ENCODE peak calls at places on chromosomes 12 and 14, in ten cellular contexts. K, I, R, S, U, P, B, Q, G and Z are unnamed samples. For H3K36me3, the result is how much of the 10 kb centered on the place peaks cover.

GRCh38 chr12:60724984-60725383 is 1129.2 kb downstream of the SLC16A7 start:
- DNase-seq in K (no peak), I (no peak), R (no peak), S (no peak), U (no peak), P (no peak), B (no peak), Q (no peak), G (no peak), Z (no peak)

GRCh38 chr14:102774391-102775153 is 2.7 kb upstream of the TRAF3 start:
- DNase-seq in K (peak), I (peak), R (no peak), S (peak), U (peak), P (no peak), B (peak), Q (peak), G (peak), Z (peak)

GRCh38 chr14:70744631-70745030 is 64.7 kb downstream of the MAP3K9 start:
- DNase-seq in K (no peak), I (no peak), R (no peak), S (no peak), U (no peak), P (no peak), B (no peak), Q (no peak), G (no peak), Z (no peak)

GRCh38 chr14:94801225-94801624 is 31.3 kb upstream of the GSC start:
- DNase-seq in K (no peak), I (no peak), R (no peak), S (no peak), U (no peak), P (no peak), B (no peak), Q (no peak), G (no peak), Z (no peak)

GRCh38 chr14:35068238-35069012 is 22.4 kb downstream of the FAM177A1 start:
- DNase-seq in K (peak), I (no peak), R (no peak), S (no peak), U (no peak), P (no peak), B (no peak), Q (no peak), G (peak), Z (peak)

GRCh38 chr12:896031-896430 is 53.5 kb downstream of the RAD52 start:
- DNase-seq in K (no peak), I (no peak), R (no peak), S (no peak), U (no peak), P (no peak), B (no peak), Q (no peak), G (no peak), Z (no peak)

GRCh38 chr14:68694516-68695235 is 98.2 kb downstream of the ZFP36L1 start:
- DNase-seq in K (no peak), I (peak), R (peak), S (no peak), U (no peak), P (no peak), B (no peak), Q (no peak), G (peak), Z (no peak)

GRCh38 chr12:130803707-130804106 is 35.3 kb downstream of the STX2 start:
- DNase-seq in K (no peak), I (no peak), R (no peak), S (no peak), U (no peak), P (no peak), B (no peak), Q (no peak), G (peak), Z (no peak)

GRCh38 chr14:32590157-32590556 is 261.1 kb downstream of the AKAP6 start:
- DNase-seq in K (no peak), I (no peak), R (no peak), S (no peak), U (no peak), P (no peak), B (no peak), Q (no peak), G (no peak), Z (no peak)

GRCh38 chr12:117047810-117048584 is 51.2 kb downstream of the TESC start:
- DNase-seq in K (no peak), I (peak), R (no peak), S (no peak), U (no peak), P (no peak), B (no peak), Q (no peak), G (peak), Z (no peak)

GRCh38 chr14:51079489-51079888 is 15.4 kb downstream of the TRIM9 start:
- DNase-seq in K (no peak), I (no peak), R (no peak), S (no peak), U (no peak), P (peak), B (no peak), Q (no peak), G (no peak), Z (no peak)

DNA sequence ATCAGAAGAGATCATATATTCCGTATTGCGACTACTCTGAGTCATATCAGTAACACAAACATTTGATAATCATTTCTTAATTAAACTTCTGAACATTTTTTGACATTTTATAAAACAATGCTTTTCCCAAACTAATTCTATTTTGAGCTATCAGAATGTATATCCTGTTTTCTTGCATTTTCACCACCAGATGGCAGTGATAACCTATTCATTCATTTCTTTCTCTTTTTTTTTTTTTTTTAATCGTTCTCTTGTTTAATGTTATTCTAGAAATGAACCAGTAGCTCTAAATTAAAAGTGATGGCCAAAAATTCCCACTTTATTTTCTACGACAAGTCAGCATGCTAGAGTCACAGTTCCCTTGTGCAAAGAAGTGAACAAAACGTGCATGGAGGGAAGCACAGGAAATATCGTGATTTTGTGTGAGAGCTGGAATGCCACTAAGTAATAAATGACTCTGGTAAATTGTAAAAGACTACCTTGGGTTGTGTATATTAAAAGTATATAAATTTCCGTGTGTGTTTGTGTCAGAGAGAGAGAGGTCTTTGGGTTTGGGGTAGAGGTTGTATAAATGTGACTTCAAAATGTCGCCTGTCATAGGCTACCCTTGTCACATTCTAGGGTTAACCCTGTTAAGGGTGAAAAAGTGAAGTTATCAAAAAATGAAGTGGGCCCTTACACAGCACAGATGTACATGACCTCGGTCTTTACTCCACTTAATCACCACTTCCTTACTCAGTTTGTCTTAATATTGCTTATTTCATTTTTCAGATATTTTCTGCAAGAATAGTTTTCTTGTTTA is 40.4 kb upstream of the LDHB start:
- DNase-seq in K (no peak), I (peak), R (no peak), S (no peak), U (peak), P (no peak), B (no peak), Q (no peak), G (peak), Z (no peak)
- H3K36me3 ChIP-seq in K (under half), I (under half), R (under half), S (under half), U (under half), P (under half), B (under half), Q (under half), G (under half), Z (under half)

GRCh38 chr12:119051474-119051873 is 70.1 kb downstream of the SRRM4 start:
- DNase-seq in K (no peak), I (no peak), R (no peak), S (no peak), U (no peak), P (no peak), B (no peak), Q (no peak), G (no peak), Z (no peak)

GRCh38 chr12:119044094-119044493 is 62.8 kb downstream of the SRRM4 start:
- DNase-seq in K (no peak), I (no peak), R (no peak), S (no peak), U (no peak), P (no peak), B (peak), Q (no peak), G (no peak), Z (no peak)

GRCh38 chr12:119050663-119051062 is 69.3 kb downstream of the SRRM4 start:
- DNase-seq in K (no peak), I (no peak), R (no peak), S (no peak), U (no peak), P (no peak), B (no peak), Q (no peak), G (no peak), Z (no peak)

GRCh38 chr12:119052001-119052400 is 70.7 kb downstream of the SRRM4 start:
- DNase-seq in K (no peak), I (no peak), R (no peak), S (no peak), U (no peak), P (no peak), B (no peak), Q (no peak), G (no peak), Z (no peak)

GRCh38 chr12:119047641-119048040 is 66.3 kb downstream of the SRRM4 start:
- DNase-seq in K (no peak), I (no peak), R (no peak), S (no peak), U (no peak), P (no peak), B (no peak), Q (no peak), G (no peak), Z (no peak)
- TF ChIP-seq CTCF in K (no peak), I (no peak), R (no peak), S (no peak), U (no peak), P (no peak), B (no peak), Q (no peak), G (no peak), Z (no peak)

DNA sequence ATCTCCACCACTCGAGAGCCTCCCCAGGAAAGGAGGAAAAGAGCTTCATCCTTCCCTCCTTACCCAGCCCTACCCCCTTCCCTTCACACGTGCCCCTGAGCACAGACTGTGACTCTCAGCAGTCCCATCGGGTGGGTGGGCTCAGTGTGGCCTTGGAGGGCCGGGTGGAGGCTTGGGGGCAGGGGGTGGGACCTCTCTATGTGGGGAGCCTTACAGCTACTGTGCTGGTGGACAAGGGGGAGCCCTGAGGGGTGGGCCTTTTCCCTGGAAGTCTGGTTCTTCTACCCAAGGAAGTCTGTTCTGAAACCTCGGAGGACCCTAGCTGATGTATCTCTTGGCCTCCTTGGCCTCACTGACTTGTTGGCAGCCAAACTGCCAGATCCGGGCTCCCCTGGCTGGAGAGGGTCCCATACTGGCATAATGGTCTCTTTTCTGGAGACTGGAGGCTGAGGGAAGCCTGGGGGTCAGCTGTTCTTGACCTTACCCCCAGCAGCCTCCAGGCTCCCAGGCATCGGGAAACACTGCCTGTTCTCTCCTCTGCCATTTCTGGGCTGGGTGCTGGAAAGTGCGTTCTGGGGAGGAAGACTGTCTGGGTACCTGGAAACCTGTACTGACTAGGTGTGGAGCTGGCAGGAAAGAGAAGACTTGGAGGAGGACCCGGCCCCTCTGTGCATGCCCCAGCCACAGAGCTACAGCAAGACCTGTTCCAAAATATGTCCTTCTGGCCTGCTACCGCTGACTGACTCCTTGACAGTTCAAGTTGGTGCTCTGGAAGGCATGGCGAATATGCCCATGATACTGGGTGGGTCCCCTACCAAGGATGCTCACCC is 7.6 kb downstream of the VASH1 start:
- DNase-seq in K (no peak), I (no peak), R (no peak), S (no peak), U (no peak), P (peak), B (no peak), Q (no peak), G (no peak), Z (no peak)
- H3K27ac ChIP-seq in K (no peak), I (peak), R (peak), S (peak), U (no peak), P (peak), B (no peak), Q (peak), G (peak), Z (no peak)

GRCh38 chr12:110373962-110374611 is 29.4 kb downstream of the ANAPC7 start:
- DNase-seq in K (no peak), I (no peak), R (no peak), S (no peak), U (no peak), P (no peak), B (no peak), Q (no peak), G (no peak), Z (no peak)
- H3K36me3 ChIP-seq in K (under half), I (under half), R (half or more), S (under half), U (half or more), P (under half), B (half or more), Q (half or more), G (under half), Z (under half)

GRCh38 chr12:120460157-120460556 is 9.4 kb downstream of the SRSF9 start:
- DNase-seq in K (no peak), I (no peak), R (no peak), S (no peak), U (no peak), P (no peak), B (no peak), Q (no peak), G (no peak), Z (no peak)

GRCh38 chr12:120455302-120455701 is 9.1 kb downstream of the GATC start:
- DNase-seq in K (no peak), I (no peak), R (no peak), S (no peak), U (no peak), P (no peak), B (no peak), Q (no peak), G (no peak), Z (no peak)

GRCh38 chr12:120453977-120454376 is 7.7 kb downstream of the GATC start:
- DNase-seq in K (no peak), I (peak), R (no peak), S (no peak), U (peak), P (no peak), B (no peak), Q (no peak), G (peak), Z (no peak)

GRCh38 chr12:120453060-120453761 is 7.0 kb downstream of the GATC start:
- DNase-seq in K (no peak), I (no peak), R (no peak), S (no peak), U (no peak), P (no peak), B (no peak), Q (no peak), G (no peak), Z (no peak)

DNA sequence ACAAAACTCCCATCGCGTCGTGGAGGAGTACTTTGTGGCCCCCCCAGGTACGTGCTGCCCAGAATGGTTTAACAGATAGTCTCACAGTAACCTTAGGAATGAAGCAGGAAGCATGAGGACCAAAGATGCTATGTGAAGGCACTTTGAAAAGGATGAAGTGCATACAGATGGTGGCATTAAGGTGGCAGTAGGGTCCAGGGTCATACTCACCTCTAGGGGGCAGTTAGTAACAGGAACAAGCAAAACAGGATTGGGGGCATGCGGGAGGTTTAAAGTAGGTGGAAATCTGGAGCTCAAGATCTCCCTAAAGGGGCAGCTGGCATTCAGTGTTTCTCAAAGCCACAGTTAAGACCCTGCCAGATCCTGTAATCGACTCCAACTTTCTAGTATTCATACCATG is 10.9 kb downstream of the GATC start:
- DNase-seq in K (no peak), I (no peak), R (no peak), S (no peak), U (peak), P (no peak), B (no peak), Q (no peak), G (no peak), Z (no peak)
- TF ChIP-seq CTCF in K (no peak), I (no peak), R (no peak), S (no peak), U (peak), P (no peak), B (peak), Q (no peak), G (peak), Z (no peak)

GRCh38 chr12:120810021-120810420 is 84.4 kb downstream of the ACADS start:
- DNase-seq in K (no peak), I (no peak), R (no peak), S (no peak), U (no peak), P (no peak), B (no peak), Q (no peak), G (no peak), Z (no peak)

GRCh38 chr12:120801146-120801545 is 75.5 kb downstream of the ACADS start:
- DNase-seq in K (no peak), I (no peak), R (no peak), S (no peak), U (no peak), P (no peak), B (peak), Q (no peak), G (no peak), Z (no peak)

GRCh38 chr12:120800665-120801064 is 75.0 kb downstream of the ACADS start:
- DNase-seq in K (no peak), I (no peak), R (no peak), S (no peak), U (no peak), P (no peak), B (no peak), Q (no peak), G (no peak), Z (no peak)

GRCh38 chr12:120799417-120800045 is 73.9 kb downstream of the ACADS start:
- DNase-seq in K (no peak), I (no peak), R (no peak), S (no peak), U (peak), P (no peak), B (peak), Q (no peak), G (no peak), Z (no peak)

DNA sequence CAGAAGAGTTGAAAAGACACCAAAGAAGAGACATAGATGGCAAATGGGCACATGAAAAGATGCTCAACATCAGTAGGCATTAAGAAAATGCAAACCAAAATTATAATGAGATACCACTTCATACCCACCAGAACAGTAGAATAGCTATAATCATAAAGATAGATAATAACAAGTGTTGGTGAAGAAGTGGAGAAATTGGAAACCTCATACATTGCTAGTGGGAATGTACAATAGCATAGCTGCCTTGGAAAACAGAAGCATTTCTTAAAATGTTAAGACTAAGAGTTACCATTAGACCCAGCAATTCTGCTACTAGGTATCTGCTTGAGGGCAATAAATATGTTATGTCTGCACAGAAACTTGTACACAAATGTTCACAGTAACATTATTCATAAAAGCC is 78.8 kb downstream of the ACADS start:
- DNase-seq in K (no peak), I (no peak), R (no peak), S (no peak), U (no peak), P (no peak), B (no peak), Q (no peak), G (no peak), Z (no peak)
- H3K27ac ChIP-seq in K (no peak), I (no peak), R (no peak), S (no peak), U (no peak), P (no peak), B (no peak), Q (no peak), G (no peak), Z (no peak)

DNA sequence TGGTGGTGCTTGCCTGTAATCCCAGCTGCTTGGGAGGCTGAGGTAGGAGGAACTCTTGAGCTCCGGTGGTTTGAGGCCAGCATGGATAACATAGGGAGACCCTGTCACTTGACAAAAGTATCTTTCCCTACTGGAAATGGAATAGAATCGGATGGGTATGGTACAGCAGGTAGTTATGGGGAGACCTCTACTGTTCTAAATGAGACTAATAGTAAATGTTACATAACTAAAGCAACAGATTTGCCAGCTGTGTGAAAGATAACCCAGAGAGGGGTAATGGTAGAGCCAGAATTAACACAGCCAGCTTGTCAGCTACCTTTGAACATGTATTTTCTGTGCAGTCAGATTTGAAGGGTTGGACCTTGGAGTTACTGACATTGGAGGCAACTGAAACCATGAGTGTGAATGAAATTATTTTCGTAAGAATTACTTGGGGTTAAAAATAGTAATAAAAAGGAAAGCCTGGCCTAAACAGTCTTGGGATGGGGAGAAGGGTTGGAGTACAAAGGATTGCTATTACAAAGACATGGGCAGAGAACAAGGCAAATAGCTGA is 21.7 kb upstream of the NUP107 start:
- DNase-seq in K (no peak), I (no peak), R (no peak), S (no peak), U (no peak), P (no peak), B (no peak), Q (no peak), G (no peak), Z (no peak)
- H3K36me3 ChIP-seq in K (under half), I (under half), R (under half), S (under half), U (under half), P (under half), B (under half), Q (under half), G (under half), Z (under half)

DNA sequence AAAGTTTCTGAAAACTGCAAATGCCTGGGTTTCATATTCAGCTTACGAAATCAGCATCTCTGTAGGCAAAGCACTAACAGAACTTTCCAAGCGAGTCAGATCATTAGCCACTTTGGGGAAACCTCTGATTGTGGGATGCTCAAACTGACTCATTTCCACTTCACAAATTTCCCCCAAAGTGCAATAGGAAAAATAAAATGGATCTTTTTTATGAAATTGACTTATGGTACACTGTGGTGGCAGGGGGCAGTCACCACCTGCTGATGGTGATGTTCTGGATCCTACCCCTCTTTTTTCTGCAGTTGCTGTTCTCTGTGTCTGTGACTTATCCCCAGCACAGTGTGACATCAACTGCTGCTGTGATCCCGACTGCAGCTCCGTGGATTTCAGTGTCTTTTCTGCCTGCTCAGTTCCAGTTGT is 5.6 kb downstream of the TCTN1 start:
- DNase-seq in K (no peak), I (no peak), R (no peak), S (no peak), U (no peak), P (no peak), B (no peak), Q (no peak), G (no peak), Z (no peak)
- TF ChIP-seq CTCF in K (no peak), I (no peak), R (no peak), S (no peak), U (peak), P (no peak), B (peak), Q (no peak), G (no peak), Z (no peak)

GRCh38 chr12:118290130-118290529 is 82.6 kb downstream of the TAOK3 start:
- DNase-seq in K (no peak), I (no peak), R (no peak), S (no peak), U (no peak), P (no peak), B (peak), Q (no peak), G (peak), Z (no peak)
- H3K27ac ChIP-seq in K (no peak), I (no peak), R (no peak), S (no peak), U (peak), P (no peak), B (no peak), Q (no peak), G (peak), Z (no peak)